ENCODE peak calls at places on chromosomes 3 and 15, in five cellular contexts. W is A549, H is K562, E is GM12878, C is H1. J is an unnamed sample.

GRCh38 chr3:66133050-66133757 is 87.6 kb upstream of the SLC25A26 start:
- DNase-seq in W (no peak), C (no peak), E (no peak), H (no peak), J (peak; percentile 16)

GRCh38 chr3:57946970-57947381 is 61.2 kb upstream of the FLNB start:
- DNase-seq in C (no peak), W (no peak), E (no peak), H (no peak), J (peak; percentile 91)

GRCh38 chr3:170301404-170301803 is 56.1 kb upstream of the SKIL start:
- DNase-seq in C (no peak), W (no peak), H (no peak), E (no peak), J (no peak)

GRCh38 chr3:133211449-133211848 is 173.3 kb downstream of the TMEM108 start:
- DNase-seq in H (no peak), E (peak; percentile 78), W (no peak), C (no peak), J (no peak)

GRCh38 chr3:136559896-136560295 is 192.3 kb downstream of the STAG1 start:
- DNase-seq in E (no peak), C (no peak), W (no peak), H (no peak), J (no peak)

GRCh38 chr3:43892535-43892934 is 201.8 kb downstream of the ABHD5 start:
- DNase-seq in E (peak; percentile 60), H (no peak), C (no peak), W (no peak), J (no peak)

GRCh38 chr3:32280262-32280910 is 41.9 kb downstream of the CMTM8 start:
- DNase-seq in H (no peak), E (no peak), C (no peak), W (peak; percentile 16), J (no peak)

GRCh38 chr15:98787936-98788757 is 139.8 kb downstream of the IGF1R start:
- DNase-seq in C (no peak), W (peak; percentile 62), E (no peak), H (no peak), J (peak; percentile 43)

GRCh38 chr3:126440709-126440995 is 35.0 kb downstream of the ZXDC start:
- DNase-seq in H (no peak), W (no peak), E (no peak), C (no peak), J (no peak)

GRCh38 chr15:71730277-71731144 is 79.8 kb upstream of the NR2E3 start:
- DNase-seq in C (peak; percentile 54), E (no peak), W (peak; percentile 85), H (peak; percentile 63), J (peak; percentile 50)

GRCh38 chr3:108713801-108714200 is 43.4 kb downstream of the RETNLB start:
- DNase-seq in C (no peak), E (no peak), H (no peak), W (no peak), J (no peak)

GRCh38 chr3:124383051-124383450 is 347.2 kb upstream of the UMPS start:
- DNase-seq in W (no peak), C (no peak), H (no peak), E (no peak), J (no peak)

GRCh38 chr15:64010719-64011118 is 35.6 kb downstream of the DAPK2 start:
- DNase-seq in C (no peak), E (peak; percentile 96), H (peak; percentile 29), W (peak; percentile 49), J (no peak)

GRCh38 chr3:195549931-195550519 is 6.9 kb upstream of the PPP1R2 start:
- DNase-seq in E (peak; percentile 61), H (no peak), W (no peak), C (no peak), J (peak; percentile 44)
- TF ChIP-seq HDAC2 in E (no peak), H (no peak), W (no peak), C (no peak), J (peak; percentile 11)

GRCh38 chr15:28903555-28903954 is 17.8 kb downstream of the APBA2 start:
- DNase-seq in C (no peak), W (no peak), H (no peak), E (no peak), J (no peak)

GRCh38 chr15:28904023-28904422 is 18.2 kb downstream of the APBA2 start:
- DNase-seq in H (no peak), E (no peak), W (no peak), C (no peak), J (no peak)

GRCh38 chr15:28901987-28902745 is 16.4 kb downstream of the APBA2 start:
- DNase-seq in W (peak; percentile 32), E (no peak), C (no peak), H (no peak), J (no peak)

GRCh38 chr15:28902856-28903255 is 17.1 kb downstream of the APBA2 start:
- DNase-seq in C (no peak), H (no peak), E (no peak), W (no peak), J (no peak)

DNA sequence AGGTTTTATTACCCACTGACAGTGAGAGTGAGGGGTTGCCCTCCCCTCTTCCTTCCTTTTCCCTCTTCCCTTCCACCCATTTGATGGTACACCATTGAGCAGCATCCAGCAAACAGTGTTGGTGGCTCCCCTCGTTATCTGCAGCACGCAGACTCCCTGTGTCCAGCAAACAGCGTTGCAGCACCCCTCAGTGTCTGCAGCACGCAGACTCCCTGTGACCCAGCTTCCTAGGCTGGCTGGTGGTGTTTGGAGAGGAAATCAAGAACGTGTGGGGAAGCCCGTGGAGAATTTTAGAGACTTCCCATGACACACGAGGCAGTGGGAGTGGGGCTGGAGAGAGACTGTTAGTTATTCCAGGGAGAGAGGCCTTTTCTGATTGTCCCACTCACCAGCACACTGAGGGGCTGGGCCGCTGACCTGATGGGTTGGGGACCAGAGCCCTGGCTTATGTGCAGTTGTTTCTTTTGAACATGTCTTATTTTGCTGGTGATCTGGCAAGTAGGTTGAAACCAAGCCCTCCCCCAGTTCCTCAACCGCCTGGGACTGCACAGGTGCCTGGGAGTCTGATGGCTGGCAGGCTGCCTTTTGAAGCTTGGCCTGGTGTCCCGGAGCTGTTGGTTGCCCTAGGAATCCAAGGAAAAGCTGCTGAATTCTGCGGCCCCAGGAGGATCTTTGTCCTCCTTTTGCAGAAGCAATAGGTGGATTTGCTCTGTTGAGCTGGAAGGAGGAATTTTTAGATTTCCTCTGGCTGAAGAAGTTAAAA is 18.9 kb downstream of the APBA2 start:
- DNase-seq in C (no peak), H (peak; percentile 60), E (no peak), W (no peak), J (no peak)
- TF ChIP-seq HDAC2 in C (no peak), H (peak; percentile 62), E (no peak), W (no peak), J (no peak)

GRCh38 chr3:16103472-16103871 is 71.0 kb upstream of the GALNT15 start:
- DNase-seq in H (no peak), E (no peak), W (no peak), C (no peak), J (peak; percentile 1)
- TF ChIP-seq HDAC2 in H (no peak), E (no peak), W (no peak), C (no peak), J (no peak)

DNA sequence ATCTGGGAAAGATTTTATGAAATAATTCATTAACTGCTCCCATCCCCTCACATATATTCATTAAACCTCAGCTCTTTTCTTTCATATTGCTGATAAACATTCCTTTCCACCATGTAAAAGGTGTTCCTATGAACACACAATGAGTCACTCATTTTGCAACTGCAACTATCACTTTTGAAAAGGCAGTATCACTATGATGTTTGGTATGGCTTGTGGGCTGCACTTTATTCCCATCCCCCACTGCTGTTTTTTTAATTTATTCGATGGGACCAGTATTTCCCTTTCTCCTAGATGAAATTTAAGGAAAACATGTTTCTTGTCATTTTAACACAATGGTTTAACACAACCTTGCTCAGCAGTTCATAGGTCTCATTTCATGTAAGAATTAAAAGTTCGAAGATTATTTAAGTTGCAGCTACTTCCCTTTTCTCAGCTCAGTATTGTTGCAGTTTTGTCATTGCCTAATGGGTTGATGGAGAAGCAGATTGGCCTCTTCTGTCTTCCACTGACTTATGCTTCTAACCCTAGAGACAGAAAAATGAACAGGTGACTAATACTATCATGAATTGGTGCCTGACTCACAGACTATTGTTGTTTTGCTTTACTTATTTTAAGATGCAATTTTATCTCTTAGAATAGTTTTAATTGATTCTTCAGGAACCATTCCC is 280.3 kb downstream of the ZPLD1 start:
- DNase-seq in C (no peak), H (no peak), E (peak; percentile 20), W (peak; percentile 17), J (no peak)
- TF ChIP-seq HDAC2 in C (no peak), H (no peak), E (no peak), W (no peak), J (no peak)

DNA sequence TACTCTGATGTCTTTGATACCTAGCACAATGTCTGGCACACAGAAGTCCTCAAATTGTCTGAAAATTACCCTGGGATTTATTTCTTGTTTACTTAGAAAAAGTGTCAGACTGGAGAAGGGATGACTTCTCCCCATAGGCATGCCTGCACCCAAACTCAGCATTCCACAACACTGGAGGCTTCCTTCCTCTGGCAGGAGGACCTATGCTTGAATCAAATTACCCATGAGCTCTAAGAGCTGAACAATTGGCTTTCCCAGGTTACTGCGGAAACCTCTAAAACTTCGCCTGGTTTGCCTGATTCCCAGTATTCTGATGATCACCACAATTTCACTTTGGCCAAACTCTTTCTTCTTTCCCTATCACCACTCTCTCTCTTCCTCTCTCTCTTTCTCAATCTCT is 217.4 kb downstream of the DIPK2A start:
- DNase-seq in C (no peak), W (no peak), H (no peak), E (no peak), J (no peak)
- TF ChIP-seq HDAC2 in C (no peak), W (no peak), H (no peak), E (no peak), J (no peak)

GRCh38 chr3:72273615-72274014 is 488.7 kb upstream of the PROK2 start:
- DNase-seq in C (no peak), E (no peak), H (no peak), W (no peak), J (no peak)
- TF ChIP-seq HDAC2 in C (no peak), E (no peak), H (no peak), W (no peak), J (no peak)

GRCh38 chr3:49013113-49013737 is 5.2 kb downstream of the DALRD3 start:
- DNase-seq in H (no peak), E (no peak), C (no peak), W (no peak), J (no peak)
- TF ChIP-seq HDAC2 in H (no peak), E (no peak), C (no peak), W (no peak), J (no peak)

DNA sequence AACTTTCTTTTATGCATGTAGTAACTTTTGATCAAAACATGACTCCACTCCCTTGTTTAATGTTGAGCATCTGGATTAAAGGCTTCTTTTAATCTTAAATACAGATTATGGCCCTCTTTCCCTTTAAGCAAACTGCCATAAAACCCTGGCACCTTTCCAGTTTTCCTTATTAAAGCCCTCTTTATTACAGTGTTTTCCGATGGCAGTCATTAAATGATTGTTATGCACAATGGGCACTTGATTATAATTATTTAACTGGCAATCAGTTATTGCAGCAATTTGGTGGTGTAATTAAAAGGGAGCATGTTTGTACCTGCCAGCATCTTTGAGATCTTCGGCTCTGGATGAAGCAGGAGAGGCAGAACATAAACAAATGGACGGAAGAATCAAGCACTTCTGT is 166.9 kb downstream of the VGLL4 start:
- DNase-seq in H (no peak), C (no peak), E (no peak), W (no peak), J (no peak)
- TF ChIP-seq HDAC2 in H (no peak), C (no peak), E (no peak), W (no peak), J (no peak)

DNA sequence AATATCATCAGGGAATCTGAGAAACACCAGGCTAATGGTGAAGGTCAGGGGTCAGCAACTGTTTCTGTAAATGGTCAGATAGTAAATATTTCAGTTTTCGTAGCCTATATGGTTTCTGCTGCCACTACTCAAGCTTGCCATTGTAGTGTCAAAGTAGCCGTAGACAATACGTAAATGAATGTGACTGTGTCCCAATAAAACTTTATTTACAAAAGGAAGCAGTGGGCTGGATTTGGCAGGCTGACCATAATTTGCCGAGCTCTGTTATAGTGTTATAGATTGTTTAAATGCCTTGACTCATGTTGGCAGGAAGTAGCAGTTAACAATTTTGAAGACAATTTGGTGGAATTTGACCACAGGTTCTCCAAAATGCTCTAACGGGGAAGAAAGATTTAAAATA is 548.2 kb downstream of the FOXP1 start:
- DNase-seq in E (no peak), C (no peak), H (no peak), W (no peak), J (no peak)
- TF ChIP-seq HDAC2 in E (no peak), C (no peak), H (no peak), W (no peak), J (no peak)

J was measured in HepG2.